ENCODE peak calls at places on chromosomes 7 and 10, in six cellular contexts. One of them, this sample, is unnamed. For H3K4me1, the result is how much of the 10 kb centered on the place peaks cover.

GRCh38 chr7:106423836-106424475 is 139.2 kb upstream of the NAMPT start:
- DNase-seq in testis: no peak
- DNase-seq in left ventricle myocardium inferior: no peak
- DNase-seq in CD8-positive, alpha-beta T cell: no peak
- DNase-seq in cardiac muscle cell: no peak
- DNase-seq in Karpas-422: no peak
- DNase-seq in this sample: no peak

GRCh38 chr10:57696641-57697040 is 571.1 kb downstream of the IPMK start:
- DNase-seq in testis: no peak
- DNase-seq in left ventricle myocardium inferior: no peak
- DNase-seq in CD8-positive, alpha-beta T cell: no peak
- DNase-seq in cardiac muscle cell: peak
- DNase-seq in Karpas-422: no peak
- DNase-seq in this sample: no peak

GRCh38 chr7:47893238-47893637 is 55.0 kb downstream of the PKD1L1 start:
- DNase-seq in testis: peak
- DNase-seq in left ventricle myocardium inferior: no peak
- DNase-seq in CD8-positive, alpha-beta T cell: no peak
- DNase-seq in cardiac muscle cell: no peak
- DNase-seq in Karpas-422: peak
- DNase-seq in this sample: no peak

GRCh38 chr10:59361659-59362183 is 628 bp downstream of the FAM13C start:
- DNase-seq in testis: no peak
- DNase-seq in left ventricle myocardium inferior: no peak
- DNase-seq in CD8-positive, alpha-beta T cell: no peak
- DNase-seq in cardiac muscle cell: peak
- DNase-seq in Karpas-422: no peak
- DNase-seq in this sample: no peak

GRCh38 chr10:68516766-68517165 is 10.6 kb downstream of the SLC25A16 start:
- DNase-seq in testis: no peak
- DNase-seq in left ventricle myocardium inferior: no peak
- DNase-seq in CD8-positive, alpha-beta T cell: no peak
- DNase-seq in cardiac muscle cell: peak
- DNase-seq in Karpas-422: no peak
- DNase-seq in this sample: no peak

GRCh38 chr10:97333351-97333600 is 1.3 kb downstream of the FRAT2 start:
- DNase-seq in testis: no peak
- DNase-seq in left ventricle myocardium inferior: no peak
- DNase-seq in CD8-positive, alpha-beta T cell: peak
- DNase-seq in cardiac muscle cell: peak
- DNase-seq in Karpas-422: no peak
- DNase-seq in this sample: no peak

GRCh38 chr10:50291261-50291850 is 40.0 kb upstream of the ASAH2 start:
- DNase-seq in testis: no peak
- DNase-seq in left ventricle myocardium inferior: no peak
- DNase-seq in CD8-positive, alpha-beta T cell: no peak
- DNase-seq in cardiac muscle cell: peak
- DNase-seq in Karpas-422: no peak
- DNase-seq in this sample: no peak

GRCh38 chr10:12699258-12699700 is 302.2 kb downstream of the CCDC3 start:
- DNase-seq in testis: no peak
- DNase-seq in left ventricle myocardium inferior: no peak
- DNase-seq in CD8-positive, alpha-beta T cell: no peak
- DNase-seq in cardiac muscle cell: peak
- DNase-seq in Karpas-422: no peak
- DNase-seq in this sample: no peak

GRCh38 chr7:94182721-94183120 is 178.6 kb upstream of the BET1 start:
- DNase-seq in testis: no peak
- DNase-seq in left ventricle myocardium inferior: no peak
- DNase-seq in CD8-positive, alpha-beta T cell: no peak
- DNase-seq in cardiac muscle cell: peak
- DNase-seq in Karpas-422: no peak
- DNase-seq in this sample: no peak

GRCh38 chr7:65239324-65239706 is 134.3 kb upstream of the ZNF92 start:
- DNase-seq in testis: no peak
- DNase-seq in left ventricle myocardium inferior: no peak
- DNase-seq in CD8-positive, alpha-beta T cell: no peak
- DNase-seq in cardiac muscle cell: no peak
- DNase-seq in Karpas-422: no peak
- DNase-seq in this sample: no peak

GRCh38 chr10:8070440-8070839 is 16.0 kb downstream of the GATA3 start:
- DNase-seq in testis: no peak
- DNase-seq in left ventricle myocardium inferior: no peak
- DNase-seq in CD8-positive, alpha-beta T cell: no peak
- DNase-seq in cardiac muscle cell: no peak
- DNase-seq in Karpas-422: no peak
- DNase-seq in this sample: no peak

GRCh38 chr10:6770846-6771245 is 190.8 kb upstream of the PRKCQ start:
- DNase-seq in testis: no peak
- DNase-seq in left ventricle myocardium inferior: no peak
- DNase-seq in CD8-positive, alpha-beta T cell: no peak
- DNase-seq in cardiac muscle cell: no peak
- DNase-seq in Karpas-422: no peak
- DNase-seq in this sample: no peak

GRCh38 chr10:73039635-73040034 is 57.0 kb downstream of the P4HA1 start:
- DNase-seq in testis: no peak
- DNase-seq in left ventricle myocardium inferior: no peak
- DNase-seq in CD8-positive, alpha-beta T cell: no peak
- DNase-seq in cardiac muscle cell: peak
- DNase-seq in Karpas-422: no peak
- DNase-seq in this sample: no peak

GRCh38 chr10:72702868-72703581 is 11.1 kb downstream of the MCU start:
- DNase-seq in testis: no peak
- DNase-seq in left ventricle myocardium inferior: no peak
- DNase-seq in CD8-positive, alpha-beta T cell: no peak
- DNase-seq in cardiac muscle cell: peak
- DNase-seq in Karpas-422: no peak
- DNase-seq in this sample: no peak

GRCh38 chr7:1758417-1758858 is 88.4 kb downstream of the ELFN1 start:
- DNase-seq in testis: peak
- DNase-seq in left ventricle myocardium inferior: peak
- DNase-seq in CD8-positive, alpha-beta T cell: peak
- DNase-seq in cardiac muscle cell: peak
- DNase-seq in Karpas-422: peak
- DNase-seq in this sample: peak

GRCh38 chr7:45130910-45131309 is 19.4 kb upstream of the TBRG4 start:
- DNase-seq in testis: no peak
- DNase-seq in left ventricle myocardium inferior: no peak
- DNase-seq in CD8-positive, alpha-beta T cell: no peak
- DNase-seq in cardiac muscle cell: no peak
- DNase-seq in Karpas-422: no peak
- DNase-seq in this sample: no peak

GRCh38 chr10:96987141-96987841 is 155.2 kb downstream of the LCOR start:
- DNase-seq in testis: no peak
- DNase-seq in left ventricle myocardium inferior: no peak
- DNase-seq in CD8-positive, alpha-beta T cell: no peak
- DNase-seq in cardiac muscle cell: no peak
- DNase-seq in Karpas-422: no peak
- DNase-seq in this sample: no peak

GRCh38 chr7:2644514-2645273 is 12.9 kb downstream of the TTYH3 start:
- DNase-seq in testis: no peak
- DNase-seq in left ventricle myocardium inferior: no peak
- DNase-seq in CD8-positive, alpha-beta T cell: peak
- DNase-seq in cardiac muscle cell: no peak
- DNase-seq in Karpas-422: no peak
- DNase-seq in this sample: no peak

GRCh38 chr7:82506702-82507101 is 63.1 kb upstream of the CACNA2D1 start:
- DNase-seq in testis: no peak
- DNase-seq in left ventricle myocardium inferior: no peak
- DNase-seq in CD8-positive, alpha-beta T cell: no peak
- DNase-seq in cardiac muscle cell: peak
- DNase-seq in Karpas-422: no peak
- DNase-seq in this sample: no peak

GRCh38 chr7:150941983-150942590 is 36.0 kb downstream of the KCNH2 start:
- DNase-seq in testis: peak
- DNase-seq in left ventricle myocardium inferior: peak
- DNase-seq in CD8-positive, alpha-beta T cell: peak
- DNase-seq in cardiac muscle cell: peak
- DNase-seq in Karpas-422: no peak
- DNase-seq in this sample: no peak

GRCh38 chr10:75944061-75944460 is 512.6 kb downstream of the LRMDA start:
- DNase-seq in testis: no peak
- DNase-seq in left ventricle myocardium inferior: no peak
- DNase-seq in CD8-positive, alpha-beta T cell: no peak
- DNase-seq in cardiac muscle cell: no peak
- DNase-seq in Karpas-422: no peak
- DNase-seq in this sample: no peak

GRCh38 chr10:104259999-104260774 is 5.5 kb downstream of the GSTO1 start:
- DNase-seq in testis: no peak
- DNase-seq in left ventricle myocardium inferior: no peak
- DNase-seq in CD8-positive, alpha-beta T cell: no peak
- DNase-seq in cardiac muscle cell: peak
- DNase-seq in Karpas-422: peak
- DNase-seq in this sample: no peak
- H3K27ac ChIP-seq in testis: no peak
- H3K27ac ChIP-seq in left ventricle myocardium inferior: peak
- H3K27ac ChIP-seq in CD8-positive, alpha-beta T cell: no peak
- H3K27ac ChIP-seq in cardiac muscle cell: peak
- H3K27ac ChIP-seq in Karpas-422: no peak
- H3K27ac ChIP-seq in this sample: peak

DNA sequence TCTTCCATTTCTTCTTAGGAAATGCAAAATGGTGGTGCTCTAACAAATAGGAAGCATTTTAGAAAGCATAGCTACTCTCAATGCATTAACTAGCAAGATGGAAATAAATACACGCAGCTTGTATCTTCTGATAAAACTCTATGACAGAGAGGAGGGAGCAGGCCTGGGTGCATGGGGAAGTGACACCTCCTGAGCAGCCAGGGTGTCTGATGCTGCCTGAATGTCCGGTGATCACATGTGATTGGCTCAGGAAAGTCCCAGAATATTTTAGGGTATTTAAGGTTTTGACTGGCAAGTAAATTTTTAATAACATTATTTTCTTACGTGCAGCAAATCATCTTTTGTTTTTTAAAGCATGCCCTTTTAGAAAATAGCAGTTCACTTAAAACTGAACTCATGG is 261.0 kb upstream of the KLF6 start:
- DNase-seq in testis: no peak
- DNase-seq in left ventricle myocardium inferior: no peak
- DNase-seq in CD8-positive, alpha-beta T cell: no peak
- DNase-seq in cardiac muscle cell: no peak
- DNase-seq in Karpas-422: no peak
- DNase-seq in this sample: no peak
- H3K4me1 ChIP-seq in testis: under half
- H3K4me1 ChIP-seq in left ventricle myocardium inferior: under half
- H3K4me1 ChIP-seq in CD8-positive, alpha-beta T cell: under half
- H3K4me1 ChIP-seq in cardiac muscle cell: under half
- H3K4me1 ChIP-seq in Karpas-422: under half
- H3K4me1 ChIP-seq in this sample: under half

GRCh38 chr10:102650655-102651454 is 6.6 kb downstream of the TRIM8 start:
- DNase-seq in testis: no peak
- DNase-seq in left ventricle myocardium inferior: no peak
- DNase-seq in CD8-positive, alpha-beta T cell: no peak
- DNase-seq in cardiac muscle cell: no peak
- DNase-seq in Karpas-422: peak
- DNase-seq in this sample: no peak
- H3K4me3 ChIP-seq in testis: no peak
- H3K4me3 ChIP-seq in left ventricle myocardium inferior: peak
- H3K4me3 ChIP-seq in CD8-positive, alpha-beta T cell: no peak
- H3K4me3 ChIP-seq in cardiac muscle cell: no peak
- H3K4me3 ChIP-seq in Karpas-422: peak
- H3K4me3 ChIP-seq in this sample: no peak

DNA sequence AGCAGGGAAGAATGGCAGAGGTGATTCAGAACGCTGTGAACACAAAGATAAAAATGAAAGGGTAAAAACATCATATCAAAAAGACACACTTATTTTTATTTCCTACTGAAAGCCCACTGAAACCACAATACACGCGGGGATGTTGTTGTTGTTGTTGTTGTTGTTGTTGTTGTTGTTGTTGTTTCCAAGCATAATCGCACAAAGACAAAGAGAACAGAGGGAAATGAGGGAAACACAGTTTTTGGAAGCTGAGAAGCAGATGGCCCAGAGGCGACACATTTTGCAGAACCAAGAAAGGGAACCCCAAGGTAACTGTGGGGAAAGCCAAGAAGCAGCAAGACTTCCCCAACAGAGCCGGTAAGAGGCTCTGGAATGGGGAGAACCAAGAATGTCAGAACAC is 113.9 kb downstream of the PARD3 start:
- DNase-seq in testis: no peak
- DNase-seq in left ventricle myocardium inferior: no peak
- DNase-seq in CD8-positive, alpha-beta T cell: no peak
- DNase-seq in cardiac muscle cell: no peak
- DNase-seq in Karpas-422: no peak
- DNase-seq in this sample: no peak
- H3K27ac ChIP-seq in testis: no peak
- H3K27ac ChIP-seq in left ventricle myocardium inferior: no peak
- H3K27ac ChIP-seq in CD8-positive, alpha-beta T cell: no peak
- H3K27ac ChIP-seq in cardiac muscle cell: no peak
- H3K27ac ChIP-seq in Karpas-422: no peak
- H3K27ac ChIP-seq in this sample: no peak

GRCh38 chr10:88090568-88091214 is 227.3 kb downstream of the PTEN start:
- DNase-seq in testis: no peak
- DNase-seq in left ventricle myocardium inferior: no peak
- DNase-seq in CD8-positive, alpha-beta T cell: no peak
- DNase-seq in cardiac muscle cell: no peak
- DNase-seq in Karpas-422: no peak
- DNase-seq in this sample: no peak
- H3K4me1 ChIP-seq in testis: under half
- H3K4me1 ChIP-seq in left ventricle myocardium inferior: under half
- H3K4me1 ChIP-seq in CD8-positive, alpha-beta T cell: under half
- H3K4me1 ChIP-seq in cardiac muscle cell: under half
- H3K4me1 ChIP-seq in Karpas-422: under half
- H3K4me1 ChIP-seq in this sample: under half

GRCh38 chr7:73358590-73359275 is 30.8 kb downstream of the FKBP6 start:
- DNase-seq in testis: no peak
- DNase-seq in left ventricle myocardium inferior: no peak
- DNase-seq in CD8-positive, alpha-beta T cell: no peak
- DNase-seq in cardiac muscle cell: no peak
- DNase-seq in Karpas-422: no peak
- DNase-seq in this sample: no peak
- H3K4me3 ChIP-seq in testis: peak
- H3K4me3 ChIP-seq in left ventricle myocardium inferior: peak
- H3K4me3 ChIP-seq in CD8-positive, alpha-beta T cell: no peak
- H3K4me3 ChIP-seq in cardiac muscle cell: no peak
- H3K4me3 ChIP-seq in Karpas-422: no peak
- H3K4me3 ChIP-seq in this sample: peak

DNA sequence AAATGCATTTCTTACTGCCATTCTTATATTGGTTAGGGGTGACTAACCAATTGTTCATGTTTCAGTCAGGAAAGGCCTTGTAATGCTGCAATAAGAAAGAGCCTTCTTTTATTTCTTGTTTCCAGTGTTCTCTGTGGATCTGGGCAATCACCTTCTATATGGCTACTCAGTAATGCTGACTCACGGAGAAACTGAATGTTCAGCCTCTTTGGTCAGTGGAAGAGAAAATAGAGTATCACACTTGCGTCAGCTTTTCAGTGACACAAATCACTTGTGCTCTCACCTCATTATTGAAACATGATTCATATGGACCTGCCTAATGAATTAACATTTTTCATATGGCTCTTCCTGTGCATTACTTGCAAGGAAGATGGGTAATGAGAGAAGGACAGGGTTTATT is 243.9 kb upstream of the POT1 start:
- DNase-seq in testis: no peak
- DNase-seq in left ventricle myocardium inferior: no peak
- DNase-seq in CD8-positive, alpha-beta T cell: no peak
- DNase-seq in cardiac muscle cell: no peak
- DNase-seq in Karpas-422: no peak
- DNase-seq in this sample: no peak
- H3K27ac ChIP-seq in testis: no peak
- H3K27ac ChIP-seq in left ventricle myocardium inferior: no peak
- H3K27ac ChIP-seq in CD8-positive, alpha-beta T cell: no peak
- H3K27ac ChIP-seq in cardiac muscle cell: no peak
- H3K27ac ChIP-seq in Karpas-422: no peak
- H3K27ac ChIP-seq in this sample: no peak

GRCh38 chr7:101998029-101998903 is 180.8 kb downstream of the CUX1 start:
- DNase-seq in testis: no peak
- DNase-seq in left ventricle myocardium inferior: no peak
- DNase-seq in CD8-positive, alpha-beta T cell: no peak
- DNase-seq in cardiac muscle cell: no peak
- DNase-seq in Karpas-422: no peak
- DNase-seq in this sample: no peak
- H3K4me1 ChIP-seq in testis: under half
- H3K4me1 ChIP-seq in left ventricle myocardium inferior: under half
- H3K4me1 ChIP-seq in CD8-positive, alpha-beta T cell: under half
- H3K4me1 ChIP-seq in cardiac muscle cell: under half
- H3K4me1 ChIP-seq in Karpas-422: half or more
- H3K4me1 ChIP-seq in this sample: under half

This sample was measured in right lobe of liver.